ENCODE peak calls at places on chromosomes 13 and 19, in four cellular contexts. H, V, F and A are unnamed samples.

GRCh38 chr13:48896312-48896711 is 79.4 kb upstream of the FNDC3A start:
- DNase-seq in H (no peak), V (no peak), F (no peak), A (no peak)

GRCh38 chr13:64704121-64704520 is 2526.0 kb downstream of the PCDH9 start:
- DNase-seq in H (no peak), V (no peak), F (no peak), A (no peak)

GRCh38 chr19:16588089-16588823 is 16.0 kb upstream of the SLC35E1 start:
- DNase-seq in H (peak; percentile 79), V (peak; percentile 60), F (no peak), A (no peak)

GRCh38 chr19:2952953-2953481 is 8.2 kb upstream of the ZNF77 start:
- DNase-seq in H (peak; percentile 82), V (no peak), F (no peak), A (peak; percentile 83)

GRCh38 chr19:20661150-20661819 is at the start of gene ZNF626:
- DNase-seq in H (peak; percentile 88), V (peak; percentile 99), F (no peak), A (peak; percentile 99)

GRCh38 chr13:42754801-42755513 is 26.4 kb upstream of the FAM216B start:
- DNase-seq in H (no peak), V (no peak), F (no peak), A (no peak)

GRCh38 chr13:39616087-39616694 is 13.2 kb upstream of the LHFPL6 start:
- DNase-seq in H (peak; percentile 31), V (peak; percentile 33), F (peak; percentile 78), A (peak; percentile 51)

GRCh38 chr13:34857561-34857960 is 84.5 kb upstream of the NBEA start:
- DNase-seq in H (no peak), V (no peak), F (no peak), A (no peak)

GRCh38 chr19:13633109-13633508 is 126.8 kb upstream of the CACNA1A start:
- DNase-seq in H (peak; percentile 85), V (no peak), F (peak; percentile 39), A (peak; percentile 84)

GRCh38 chr19:17777840-17778620 is 16.9 kb upstream of the B3GNT3 start:
- DNase-seq in H (peak; percentile 80), V (no peak), F (peak; percentile 85), A (peak; percentile 73)

GRCh38 chr13:83125791-83126190 is 756.5 kb downstream of the SLITRK1 start:
- DNase-seq in H (no peak), V (no peak), F (no peak), A (no peak)

GRCh38 chr13:67228909-67229308 is 1.2 kb downstream of the PCDH9 start:
- DNase-seq in H (no peak), V (no peak), F (peak; percentile 66), A (no peak)

GRCh38 chr13:92626274-92626673 is 600.3 kb upstream of the GPC6 start:
- DNase-seq in H (no peak), V (no peak), F (no peak), A (no peak)

GRCh38 chr19:6071840-6072239 is 38.5 kb downstream of the RFX2 start:
- DNase-seq in H (no peak), V (no peak), F (no peak), A (no peak)

GRCh38 chr19:15248648-15249559 is 16.7 kb upstream of the EPHX3 start:
- DNase-seq in H (peak; percentile 74), V (peak; percentile 89), F (no peak), A (peak; percentile 83)